ENCODE peak calls at places on chromosomes 16 and 17, in four cellular contexts. X is transverse colon, S is suprapubic skin, G is K562. M is an unnamed sample.

GRCh38 chr17:8820311-8821010 is 21.3 kb upstream of the MFSD6L start:
- DNase-seq in X (no peak), S (no peak), G (no peak), M (no peak)

GRCh38 chr16:81073560-81074330 is 3.3 kb downstream of the C16orf46 start:
- DNase-seq in X (no peak), S (no peak), G (no peak), M (no peak)

GRCh38 chr16:79381552-79382042 is 218.9 kb downstream of the MAF start:
- DNase-seq in X (no peak), S (no peak), G (no peak), M (no peak)

GRCh38 chr17:321386-321941 is 31.1 kb downstream of the RPH3AL start:
- DNase-seq in X (no peak), S (no peak), G (no peak), M (no peak)

GRCh38 chr17:28555022-28555421 is 2.6 kb upstream of the UNC119 start:
- DNase-seq in X (no peak), S (no peak), G (no peak), M (no peak)

GRCh38 chr17:11331790-11332526 is 90.9 kb downstream of the SHISA6 start:
- DNase-seq in X (no peak), S (no peak), G (no peak), M (no peak)

GRCh38 chr16:65658339-65659275 is 536.7 kb upstream of the CDH11 start:
- DNase-seq in X (no peak), S (peak; percentile 69), G (no peak), M (peak; percentile 91)

GRCh38 chr17:36612323-36612722 is 10.9 kb downstream of the MRM1 start:
- DNase-seq in X (no peak), S (no peak), G (no peak), M (no peak)

GRCh38 chr17:64448665-64449512 is at the start of gene MILR1:
- DNase-seq in X (peak; percentile 24), S (peak; percentile 66), G (peak; percentile 27), M (peak; percentile 22)

GRCh38 chr17:13462673-13463124 is 139.0 kb downstream of the HS3ST3A1 start:
- DNase-seq in X (no peak), S (no peak), G (no peak), M (no peak)

GRCh38 chr16:84266451-84266850 is 26.6 kb upstream of the KCNG4 start:
- DNase-seq in X (peak; percentile 20), S (no peak), G (peak; percentile 91), M (no peak)

GRCh38 chr16:50114357-50115129 is 38.6 kb upstream of the TENT4B start:
- DNase-seq in X (no peak), S (peak; percentile 4), G (no peak), M (no peak)

DNA sequence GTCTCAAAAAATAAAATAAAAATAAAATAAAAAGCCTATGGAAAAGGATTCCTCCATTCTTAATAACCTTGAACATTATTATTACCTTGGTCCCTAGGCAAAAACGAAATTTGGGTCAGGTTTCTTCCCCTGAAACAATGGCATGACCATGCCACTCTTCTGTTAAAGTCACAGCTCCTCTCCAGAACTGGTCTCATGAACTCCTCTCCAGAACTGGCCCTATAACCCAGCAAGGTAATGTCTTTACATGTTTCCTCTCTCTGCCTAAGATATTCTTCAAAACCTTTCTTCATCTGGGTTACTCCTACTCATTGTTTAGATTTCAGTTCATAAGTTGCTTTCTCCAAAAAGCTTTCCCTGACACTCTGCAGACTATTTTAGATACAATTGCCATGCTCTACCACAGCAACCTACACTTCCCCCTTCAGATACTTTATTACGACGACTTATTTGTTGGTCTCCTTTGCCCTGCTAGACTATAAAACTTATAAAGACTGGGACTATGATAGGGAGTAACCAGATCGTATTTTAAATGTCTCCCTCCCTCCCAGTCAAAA is 13.5 kb downstream of the TRIM37 start:
- DNase-seq in X (no peak), S (no peak), G (no peak), M (no peak)
- H3K4me3 ChIP-seq in X (peak overlapping the region; percentile 3), S (no peak overlapping the region), G (no peak overlapping the region), M (no peak overlapping the region)

GRCh38 chr16:73262931-73263330 is 215.0 kb upstream of the ZFHX3 start:
- DNase-seq in X (no peak), S (no peak), G (no peak), M (no peak)
- TF ChIP-seq POLR2AphosphoS5 in X (no peak), S (no peak), G (no peak), M (no peak)

DNA sequence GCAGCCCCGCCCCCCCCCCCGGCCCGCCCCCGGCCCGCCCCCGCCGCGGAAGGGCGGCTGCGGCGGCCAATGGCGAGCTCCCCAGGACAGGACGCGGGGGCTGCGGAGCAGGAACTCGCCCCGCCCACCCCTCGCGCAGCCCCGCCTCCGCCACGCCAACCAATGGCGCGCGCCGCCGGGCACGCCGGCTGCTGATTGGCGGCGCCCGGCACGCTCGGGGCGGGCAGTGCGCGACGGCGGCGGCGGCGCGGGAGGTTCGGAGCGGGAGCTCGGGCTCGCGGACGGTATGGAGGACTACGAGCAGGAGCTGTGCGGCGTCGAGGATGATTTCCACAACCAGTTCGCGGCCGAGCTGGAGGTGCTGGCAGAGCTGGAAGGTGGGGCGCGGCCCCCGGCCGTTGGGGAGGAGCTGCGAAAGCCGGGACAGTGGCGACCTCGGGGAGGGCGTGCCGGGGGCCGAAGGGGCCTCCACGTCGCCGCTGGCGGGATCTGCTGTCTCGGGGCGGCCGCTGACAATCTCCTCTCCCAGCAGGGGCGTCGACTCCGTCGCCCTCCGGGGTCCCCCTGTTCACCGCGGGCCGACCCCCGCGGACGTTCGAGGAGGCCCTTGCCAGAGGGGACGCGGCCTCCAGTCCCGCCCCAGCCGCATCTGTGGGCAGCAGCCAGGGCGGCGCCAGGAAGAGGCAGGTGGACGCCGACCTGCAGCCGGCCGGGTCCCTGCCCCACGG is at the start of gene CHTF18:
- DNase-seq in X (peak; percentile 94), S (peak; percentile 90), G (peak; percentile 98), M (peak; percentile 94)
- TF ChIP-seq POLR2A in X (no peak), S (no peak), G (peak; percentile 67), M (no peak)

DNA sequence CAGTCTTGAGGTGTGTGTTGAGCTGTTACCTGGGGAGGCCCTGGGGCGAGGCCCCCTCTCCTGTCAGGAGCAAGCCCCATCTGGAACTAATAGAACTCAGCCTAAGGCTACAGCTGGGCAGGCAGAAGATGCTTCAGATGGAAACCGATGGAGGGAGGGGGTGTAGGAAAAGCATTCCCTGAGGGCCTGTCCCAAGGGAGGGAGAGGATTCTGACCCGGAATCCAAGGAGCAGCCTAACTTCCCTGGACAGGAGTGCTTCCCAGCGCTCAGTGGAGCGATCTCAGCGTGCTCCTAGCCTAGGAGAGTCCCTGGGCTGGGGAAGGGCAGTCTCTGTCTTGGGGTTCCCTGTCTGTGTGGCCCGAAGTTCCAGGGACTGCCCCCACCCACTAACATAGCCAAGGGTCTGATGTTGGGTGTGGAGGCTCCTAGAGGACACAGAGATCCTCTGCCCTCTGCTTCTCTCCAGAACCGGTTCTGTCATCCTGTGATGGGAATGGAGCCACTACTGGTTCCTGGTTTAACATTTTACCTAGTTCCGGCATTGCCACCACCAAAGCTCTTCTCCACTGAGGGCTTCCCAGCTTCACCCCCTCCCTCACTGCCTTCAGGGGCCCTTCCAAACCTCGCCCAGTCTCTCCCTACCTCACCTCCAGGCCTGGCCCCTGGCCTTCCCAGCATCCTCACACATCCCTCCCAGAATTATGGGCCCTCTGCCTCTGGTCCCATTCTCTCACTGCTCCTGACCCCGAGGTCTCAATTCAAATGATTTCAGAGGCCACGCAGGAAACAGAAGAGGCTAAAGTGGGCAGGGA is 58.7 kb downstream of the RTN4RL1 start:
- DNase-seq in X (no peak), S (no peak), G (no peak), M (no peak)
- H3K4me3 ChIP-seq in X (no peak overlapping the region), S (no peak overlapping the region), G (no peak overlapping the region), M (no peak overlapping the region)

DNA sequence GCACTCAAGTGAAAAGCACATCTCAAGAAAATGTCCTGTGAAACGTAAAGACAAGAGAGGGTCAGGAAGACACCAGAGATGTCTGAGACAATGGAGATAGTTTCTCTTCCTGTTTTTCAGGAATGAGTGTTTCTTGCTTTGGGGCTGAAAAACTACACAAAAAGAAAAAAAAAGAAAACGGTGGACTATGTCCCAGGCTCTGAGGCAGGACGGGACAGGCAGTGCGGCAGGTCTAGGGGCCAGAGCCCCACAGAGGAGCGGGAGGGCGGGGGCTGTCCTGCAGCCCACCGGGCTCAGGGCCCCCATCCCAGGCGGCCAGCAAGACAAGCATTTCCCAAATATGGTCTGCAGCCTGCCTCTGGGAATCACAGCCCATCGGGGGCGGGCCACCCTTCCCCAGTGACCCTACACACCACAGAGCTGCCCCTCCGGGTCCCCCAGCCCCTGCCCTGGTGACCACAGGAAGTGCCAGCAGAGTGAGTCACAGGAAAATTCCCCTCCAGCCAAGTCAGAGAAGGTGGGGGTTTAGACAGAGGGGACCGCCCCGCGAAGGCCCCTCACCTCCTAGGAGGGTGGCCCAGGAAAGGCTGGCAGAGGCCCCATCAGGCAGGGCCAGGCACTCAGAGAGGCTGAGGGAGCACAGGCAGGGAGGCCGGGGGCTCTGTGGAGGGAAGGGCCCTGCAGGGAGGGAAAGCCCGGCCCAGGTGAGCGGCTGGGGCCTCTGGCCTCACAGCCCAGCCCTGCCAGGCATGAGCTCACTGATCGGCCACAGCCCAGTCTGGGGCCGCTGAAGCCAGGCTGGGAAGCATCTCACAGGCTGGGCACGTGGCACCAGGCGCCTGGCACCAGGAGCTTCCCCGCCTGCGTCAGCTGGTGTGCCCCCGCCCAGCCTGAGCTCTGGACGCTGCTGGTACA is 6.3 kb downstream of the BCAR1 start:
- DNase-seq in X (peak; percentile 74), S (no peak), G (no peak), M (peak; percentile 84)
- TF ChIP-seq POLR2AphosphoS5 in X (peak; percentile 66), S (no peak), G (no peak), M (peak; percentile 68)

GRCh38 chr16:30342751-30343490 is 12.2 kb downstream of the CD2BP2 start:
- DNase-seq in X (no peak), S (no peak), G (no peak), M (no peak)

GRCh38 chr16:30348929-30349328 is 6.2 kb downstream of the CD2BP2 start:
- DNase-seq in X (peak; percentile 3), S (peak; percentile 9), G (no peak), M (no peak)

GRCh38 chr16:30349695-30350094 is 5.4 kb downstream of the CD2BP2 start:
- DNase-seq in X (peak; percentile 9), S (peak; percentile 24), G (no peak), M (no peak)

GRCh38 chr16:30348113-30348512 is 7.0 kb downstream of the CD2BP2 start:
- DNase-seq in X (no peak), S (peak; percentile 31), G (no peak), M (no peak)

DNA sequence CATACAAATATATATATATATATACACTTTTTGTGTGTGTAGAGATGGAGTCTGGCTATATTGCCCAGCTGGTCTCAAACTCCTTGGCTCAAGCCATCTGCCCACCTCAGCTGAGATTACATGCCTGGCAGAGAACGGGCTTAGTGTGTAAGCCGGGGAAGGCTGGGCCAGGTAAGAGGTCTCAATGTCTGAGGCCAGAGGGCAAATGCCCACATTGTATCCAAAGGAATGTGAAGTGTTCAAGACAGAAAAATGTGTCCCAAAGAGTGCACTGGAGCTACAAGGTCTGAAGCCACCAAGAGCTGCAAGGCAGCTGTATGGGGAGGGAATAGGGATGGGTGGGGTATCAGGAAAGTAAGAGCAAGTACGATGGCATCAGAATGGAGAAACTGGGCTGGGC is 8.8 kb downstream of the CD2BP2 start:
- DNase-seq in X (no peak), S (peak; percentile 25), G (no peak), M (no peak)
- TF ChIP-seq POLR2A in X (no peak), S (no peak), G (no peak), M (no peak)

DNA sequence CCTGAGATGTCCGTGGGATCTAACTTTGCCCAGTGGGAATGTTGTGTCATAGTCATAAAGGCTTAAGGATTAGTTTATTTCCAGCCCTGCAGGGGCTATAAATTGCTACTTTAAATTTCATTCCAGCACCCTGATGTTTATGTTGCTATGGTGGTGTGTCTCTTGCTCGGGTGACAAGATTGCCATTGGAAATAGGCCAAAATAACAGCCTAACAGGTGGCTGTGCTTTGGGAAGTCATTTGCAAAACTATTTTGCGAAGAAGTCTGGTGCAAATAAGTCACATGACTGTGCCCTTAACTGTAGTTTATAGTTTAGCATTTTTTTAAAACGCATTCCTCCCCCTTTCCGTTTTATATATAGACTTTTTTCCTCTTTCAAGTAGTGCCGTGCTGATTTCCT is 23.1 kb downstream of the PITPNC1 start:
- DNase-seq in X (no peak), S (no peak), G (no peak), M (no peak)
- H3K4me3 ChIP-seq in X (no peak overlapping the region), S (no peak overlapping the region), G (no peak overlapping the region), M (no peak overlapping the region)